ENCODE peak calls at places on chromosomes 1 and 21, in seven cellular contexts. One of them, this sample, is unnamed.

GRCh38 chr1:212698467-212699103 is 1.1 kb downstream of the BATF3 start:
- DNase-seq in lower lobe of right lung: no peak
- DNase-seq in CD4-positive, alpha-beta T cell: no peak
- DNase-seq in brain microvascular endothelial cell: no peak
- DNase-seq in dorsolateral prefrontal cortex: no peak
- DNase-seq in GM23338: no peak
- DNase-seq in PC-3: no peak
- DNase-seq in this sample: no peak

GRCh38 chr1:65230741-65231439 is 78.5 kb upstream of the DNAJC6 start:
- DNase-seq in PC-3: peak
- DNase-seq in brain microvascular endothelial cell: no peak
- DNase-seq in CD4-positive, alpha-beta T cell: no peak
- DNase-seq in dorsolateral prefrontal cortex: no peak
- DNase-seq in GM23338: no peak
- DNase-seq in lower lobe of right lung: no peak
- DNase-seq in this sample: no peak

GRCh38 chr1:1168451-1169411 is 4.9 kb upstream of the TTLL10 start:
- DNase-seq in lower lobe of right lung: peak
- DNase-seq in brain microvascular endothelial cell: no peak
- DNase-seq in dorsolateral prefrontal cortex: no peak
- DNase-seq in PC-3: no peak
- DNase-seq in GM23338: peak
- DNase-seq in CD4-positive, alpha-beta T cell: no peak
- DNase-seq in this sample: no peak

GRCh38 chr1:227895828-227896685 is 51.7 kb downstream of the WNT9A start:
- DNase-seq in CD4-positive, alpha-beta T cell: no peak
- DNase-seq in brain microvascular endothelial cell: no peak
- DNase-seq in GM23338: no peak
- DNase-seq in PC-3: no peak
- DNase-seq in dorsolateral prefrontal cortex: peak
- DNase-seq in lower lobe of right lung: peak
- DNase-seq in this sample: no peak

GRCh38 chr1:89607156-89607555 is 25.8 kb upstream of the LRRC8C start:
- DNase-seq in CD4-positive, alpha-beta T cell: peak
- DNase-seq in GM23338: no peak
- DNase-seq in lower lobe of right lung: no peak
- DNase-seq in brain microvascular endothelial cell: no peak
- DNase-seq in PC-3: no peak
- DNase-seq in dorsolateral prefrontal cortex: no peak
- DNase-seq in this sample: no peak

GRCh38 chr21:39153842-39154241 is 29.4 kb downstream of the PSMG1 start:
- DNase-seq in GM23338: no peak
- DNase-seq in brain microvascular endothelial cell: no peak
- DNase-seq in lower lobe of right lung: no peak
- DNase-seq in dorsolateral prefrontal cortex: no peak
- DNase-seq in PC-3: peak
- DNase-seq in CD4-positive, alpha-beta T cell: no peak
- DNase-seq in this sample: no peak

GRCh38 chr1:208183977-208184901 is 59.9 kb downstream of the PLXNA2 start:
- DNase-seq in CD4-positive, alpha-beta T cell: no peak
- DNase-seq in GM23338: no peak
- DNase-seq in lower lobe of right lung: peak
- DNase-seq in dorsolateral prefrontal cortex: no peak
- DNase-seq in brain microvascular endothelial cell: peak
- DNase-seq in PC-3: peak
- DNase-seq in this sample: no peak

GRCh38 chr1:236297161-236297560 is 15.4 kb upstream of the ERO1B start:
- DNase-seq in dorsolateral prefrontal cortex: no peak
- DNase-seq in CD4-positive, alpha-beta T cell: no peak
- DNase-seq in lower lobe of right lung: no peak
- DNase-seq in GM23338: no peak
- DNase-seq in PC-3: no peak
- DNase-seq in brain microvascular endothelial cell: no peak
- DNase-seq in this sample: no peak

DNA sequence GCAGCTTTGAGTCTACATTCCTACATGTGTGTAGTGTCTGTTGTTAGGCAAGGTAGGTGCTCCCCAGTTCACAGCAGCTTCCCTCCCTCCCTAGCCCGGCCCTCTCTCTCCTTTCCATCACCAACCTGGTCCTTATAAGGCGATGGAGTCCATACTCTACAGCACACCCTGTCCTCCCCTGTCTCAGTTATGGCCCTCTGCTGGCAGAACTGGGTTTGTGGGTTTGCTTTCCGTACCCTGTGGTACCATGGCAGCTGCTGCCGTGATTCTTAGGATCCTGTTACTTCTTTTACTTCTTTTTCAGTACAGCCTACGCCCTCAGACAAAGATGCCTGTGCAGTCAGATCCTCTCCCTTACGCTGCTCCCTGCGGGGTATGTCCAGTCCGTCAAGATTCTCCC is 31.7 kb downstream of the AK5 start:
- DNase-seq in CD4-positive, alpha-beta T cell: no peak
- DNase-seq in GM23338: peak
- DNase-seq in PC-3: peak
- DNase-seq in dorsolateral prefrontal cortex: no peak
- DNase-seq in lower lobe of right lung: no peak
- DNase-seq in brain microvascular endothelial cell: no peak
- DNase-seq in this sample: no peak
- TF ChIP-seq CTCF in CD4-positive, alpha-beta T cell: no peak
- TF ChIP-seq CTCF in GM23338: peak
- TF ChIP-seq CTCF in PC-3: peak
- TF ChIP-seq CTCF in dorsolateral prefrontal cortex: peak
- TF ChIP-seq CTCF in lower lobe of right lung: peak
- TF ChIP-seq CTCF in brain microvascular endothelial cell: peak
- TF ChIP-seq CTCF in this sample: peak

DNA sequence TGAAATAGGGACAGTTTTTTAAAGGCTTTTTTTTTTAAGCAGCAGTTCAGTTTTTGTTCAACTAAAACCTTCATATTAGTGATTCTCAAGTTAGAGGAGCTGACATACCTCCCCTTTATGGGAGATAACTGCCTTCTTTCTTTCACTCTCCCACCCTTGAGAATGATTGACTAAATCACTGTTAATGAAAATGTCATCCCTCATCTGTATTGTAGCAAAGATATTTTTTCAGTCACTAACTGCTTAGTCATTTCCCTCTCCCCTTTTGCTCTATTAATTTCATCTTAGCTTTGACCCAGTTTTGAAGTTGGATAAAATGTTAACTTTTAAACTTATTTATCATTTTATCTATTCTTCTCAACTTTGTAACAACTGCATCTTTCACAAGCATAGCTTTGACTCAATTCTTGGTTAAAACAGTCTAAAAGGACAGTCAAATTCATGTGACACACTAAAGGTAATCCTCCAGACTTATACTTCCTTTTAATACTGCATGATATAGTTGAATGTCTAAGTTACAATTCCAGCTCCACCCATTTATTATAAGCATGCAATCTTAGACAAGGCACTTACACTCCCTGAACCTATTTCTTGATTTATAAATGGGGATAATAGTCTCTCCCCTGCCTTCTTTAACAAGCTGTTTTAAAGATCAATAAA is 17.1 kb downstream of the CAPZA1 start:
- DNase-seq in brain microvascular endothelial cell: no peak
- DNase-seq in CD4-positive, alpha-beta T cell: no peak
- DNase-seq in GM23338: no peak
- DNase-seq in PC-3: peak
- DNase-seq in lower lobe of right lung: no peak
- DNase-seq in dorsolateral prefrontal cortex: no peak
- DNase-seq in this sample: no peak
- H3K27ac ChIP-seq in brain microvascular endothelial cell: peak
- H3K27ac ChIP-seq in CD4-positive, alpha-beta T cell: no peak
- H3K27ac ChIP-seq in GM23338: no peak
- H3K27ac ChIP-seq in PC-3: peak
- H3K27ac ChIP-seq in lower lobe of right lung: no peak
- H3K27ac ChIP-seq in dorsolateral prefrontal cortex: peak
- H3K27ac ChIP-seq in this sample: no peak

DNA sequence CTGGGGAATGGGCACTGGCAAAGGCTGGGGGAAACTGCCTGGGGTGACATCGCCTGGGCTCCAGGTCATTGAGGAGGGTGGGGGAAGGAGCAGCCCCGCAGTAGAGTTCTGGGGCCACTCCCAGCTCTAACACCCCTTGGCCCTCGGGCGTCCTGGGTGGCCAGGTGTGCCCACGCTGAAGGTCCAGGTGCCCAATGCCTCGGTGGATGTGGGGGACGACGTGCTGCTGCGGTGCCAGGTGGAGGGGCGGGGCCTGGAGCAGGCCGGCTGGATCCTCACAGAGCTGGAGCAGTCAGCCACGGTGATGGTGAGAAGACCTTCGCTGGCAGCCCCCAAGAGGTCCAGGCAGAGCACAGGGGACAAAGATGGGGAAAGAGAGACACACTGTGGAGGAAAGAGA is 7.7 kb downstream of the NTRK1 start:
- DNase-seq in brain microvascular endothelial cell: no peak
- DNase-seq in dorsolateral prefrontal cortex: no peak
- DNase-seq in PC-3: no peak
- DNase-seq in GM23338: no peak
- DNase-seq in lower lobe of right lung: no peak
- DNase-seq in CD4-positive, alpha-beta T cell: no peak
- DNase-seq in this sample: no peak
- TF ChIP-seq CTCF in brain microvascular endothelial cell: no peak
- TF ChIP-seq CTCF in dorsolateral prefrontal cortex: no peak
- TF ChIP-seq CTCF in PC-3: no peak
- TF ChIP-seq CTCF in GM23338: peak
- TF ChIP-seq CTCF in lower lobe of right lung: no peak
- TF ChIP-seq CTCF in CD4-positive, alpha-beta T cell: no peak
- TF ChIP-seq CTCF in this sample: no peak

DNA sequence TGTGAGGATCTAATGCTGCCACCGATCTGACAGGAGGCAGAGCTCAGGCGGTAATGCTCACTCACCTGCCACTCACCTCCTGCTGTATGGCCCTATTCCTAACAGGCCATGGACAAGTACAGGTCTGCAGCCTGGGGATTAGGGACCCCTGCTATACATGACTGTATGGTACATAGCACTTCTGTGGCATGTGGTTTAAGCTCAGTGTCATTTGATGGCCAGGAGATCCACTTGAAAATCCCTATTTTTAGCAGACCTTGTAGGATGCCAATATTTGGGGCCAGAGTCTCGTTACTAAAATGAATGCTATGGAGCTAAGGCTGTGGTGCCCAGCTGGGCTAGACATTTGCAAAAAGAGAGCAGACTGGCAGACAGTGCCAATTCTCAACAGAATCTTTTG is 1.7 kb upstream of the ANGPTL7 start:
- DNase-seq in CD4-positive, alpha-beta T cell: no peak
- DNase-seq in PC-3: no peak
- DNase-seq in GM23338: no peak
- DNase-seq in dorsolateral prefrontal cortex: no peak
- DNase-seq in brain microvascular endothelial cell: no peak
- DNase-seq in lower lobe of right lung: no peak
- DNase-seq in this sample: no peak
- H3K27ac ChIP-seq in CD4-positive, alpha-beta T cell: no peak
- H3K27ac ChIP-seq in PC-3: no peak
- H3K27ac ChIP-seq in GM23338: no peak
- H3K27ac ChIP-seq in dorsolateral prefrontal cortex: peak
- H3K27ac ChIP-seq in brain microvascular endothelial cell: no peak
- H3K27ac ChIP-seq in lower lobe of right lung: no peak
- H3K27ac ChIP-seq in this sample: no peak

GRCh38 chr1:100538935-100539835 is 1.2 kb downstream of the GPR88 start:
- DNase-seq in brain microvascular endothelial cell: no peak
- DNase-seq in lower lobe of right lung: peak
- DNase-seq in CD4-positive, alpha-beta T cell: no peak
- DNase-seq in dorsolateral prefrontal cortex: peak
- DNase-seq in GM23338: peak
- DNase-seq in PC-3: peak
- DNase-seq in this sample: no peak
- TF ChIP-seq CTCF in brain microvascular endothelial cell: peak
- TF ChIP-seq CTCF in lower lobe of right lung: peak
- TF ChIP-seq CTCF in CD4-positive, alpha-beta T cell: no peak
- TF ChIP-seq CTCF in dorsolateral prefrontal cortex: no peak
- TF ChIP-seq CTCF in GM23338: peak
- TF ChIP-seq CTCF in PC-3: no peak
- TF ChIP-seq CTCF in this sample: peak

GRCh38 chr21:45050361-45050785 is 24.0 kb upstream of the ADARB1 start:
- DNase-seq in brain microvascular endothelial cell: peak
- DNase-seq in PC-3: no peak
- DNase-seq in CD4-positive, alpha-beta T cell: no peak
- DNase-seq in lower lobe of right lung: no peak
- DNase-seq in GM23338: no peak
- DNase-seq in dorsolateral prefrontal cortex: peak
- DNase-seq in this sample: no peak
- H3K27ac ChIP-seq in brain microvascular endothelial cell: peak
- H3K27ac ChIP-seq in PC-3: peak
- H3K27ac ChIP-seq in CD4-positive, alpha-beta T cell: no peak
- H3K27ac ChIP-seq in lower lobe of right lung: peak
- H3K27ac ChIP-seq in GM23338: no peak
- H3K27ac ChIP-seq in dorsolateral prefrontal cortex: no peak
- H3K27ac ChIP-seq in this sample: peak

DNA sequence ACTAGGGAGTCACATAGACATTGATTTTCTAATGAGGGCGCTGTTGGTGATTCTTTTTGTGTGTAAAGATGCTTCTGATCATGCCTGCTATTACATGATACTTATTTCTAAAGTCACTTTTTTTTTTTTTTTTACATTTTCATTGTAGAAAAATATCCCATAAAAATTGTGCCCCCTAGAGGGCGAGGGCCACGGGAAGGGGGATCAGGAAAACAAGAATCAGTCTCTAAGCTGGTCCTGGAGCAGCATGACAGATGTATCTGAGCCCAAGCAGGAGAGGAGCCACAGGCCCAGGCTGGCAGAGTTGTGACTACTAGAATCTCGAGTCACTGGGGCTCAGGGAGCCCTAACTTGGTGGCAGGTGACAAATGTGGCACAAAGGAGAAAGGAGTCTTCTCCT is 28.1 kb downstream of the ZSCAN20 start:
- DNase-seq in CD4-positive, alpha-beta T cell: no peak
- DNase-seq in brain microvascular endothelial cell: no peak
- DNase-seq in PC-3: no peak
- DNase-seq in dorsolateral prefrontal cortex: no peak
- DNase-seq in GM23338: peak
- DNase-seq in lower lobe of right lung: no peak
- DNase-seq in this sample: no peak
- TF ChIP-seq CTCF in CD4-positive, alpha-beta T cell: no peak
- TF ChIP-seq CTCF in brain microvascular endothelial cell: peak
- TF ChIP-seq CTCF in PC-3: peak
- TF ChIP-seq CTCF in dorsolateral prefrontal cortex: no peak
- TF ChIP-seq CTCF in GM23338: peak
- TF ChIP-seq CTCF in lower lobe of right lung: no peak
- TF ChIP-seq CTCF in this sample: peak

GRCh38 chr1:54803761-54804470 is 2.8 kb upstream of the TTC22 start:
- DNase-seq in brain microvascular endothelial cell: no peak
- DNase-seq in dorsolateral prefrontal cortex: no peak
- DNase-seq in GM23338: no peak
- DNase-seq in lower lobe of right lung: peak
- DNase-seq in PC-3: no peak
- DNase-seq in CD4-positive, alpha-beta T cell: no peak
- DNase-seq in this sample: no peak
- H3K27ac ChIP-seq in brain microvascular endothelial cell: no peak
- H3K27ac ChIP-seq in dorsolateral prefrontal cortex: no peak
- H3K27ac ChIP-seq in GM23338: no peak
- H3K27ac ChIP-seq in lower lobe of right lung: no peak
- H3K27ac ChIP-seq in PC-3: peak
- H3K27ac ChIP-seq in CD4-positive, alpha-beta T cell: no peak
- H3K27ac ChIP-seq in this sample: no peak

This sample was measured in AG04450.